ENCODE peak calls at places on chromosomes 5 and 9, in six cellular contexts. K, J, O, D, C and P are unnamed samples.

GRCh38 chr5:81552844-81553569 is 159.1 kb upstream of the ACOT12 start:
- DNase-seq in K (no peak), J (no peak), O (no peak), D (no peak), C (no peak), P (no peak)

GRCh38 chr9:119289740-119290139 is 79.5 kb downstream of the BRINP1 start:
- DNase-seq in K (no peak), J (peak), O (no peak), D (peak), C (peak), P (no peak)

GRCh38 chr9:126625329-126626116 is 11.8 kb downstream of the LMX1B start:
- DNase-seq in K (no peak), J (no peak), O (no peak), D (no peak), C (no peak), P (no peak)

GRCh38 chr5:136963521-136963920 is 535.6 kb downstream of the SPOCK1 start:
- DNase-seq in K (no peak), J (no peak), O (no peak), D (no peak), C (no peak), P (no peak)

GRCh38 chr9:103649086-103649485 is 445.0 kb upstream of the SMC2 start:
- DNase-seq in K (no peak), J (no peak), O (no peak), D (no peak), C (no peak), P (no peak)

GRCh38 chr5:39520232-39520572 is 95.4 kb upstream of the DAB2 start:
- DNase-seq in K (no peak), J (no peak), O (no peak), D (no peak), C (no peak), P (no peak)

GRCh38 chr9:35490155-35490909 is 421 bp downstream of the RUSC2 start:
- DNase-seq in K (no peak), J (no peak), O (peak), D (no peak), C (no peak), P (no peak)

GRCh38 chr5:68251386-68251785 is 35.8 kb downstream of the PIK3R1 start:
- DNase-seq in K (no peak), J (no peak), O (no peak), D (no peak), C (no peak), P (peak)

GRCh38 chr5:64612349-64612961 is 77.8 kb upstream of the SHISAL2B start:
- DNase-seq in K (no peak), J (peak), O (no peak), D (peak), C (no peak), P (no peak)

GRCh38 chr9:126068534-126069230 is 257.9 kb upstream of the MVB12B start:
- DNase-seq in K (no peak), J (no peak), O (no peak), D (no peak), C (no peak), P (no peak)

GRCh38 chr5:54309751-54310432 is 481 bp downstream of the ARL15 start:
- DNase-seq in K (peak), J (no peak), O (peak), D (no peak), C (no peak), P (peak)

GRCh38 chr5:83473344-83474169 is 2.0 kb downstream of the VCAN start:
- DNase-seq in K (peak), J (peak), O (peak), D (peak), C (peak), P (no peak)

GRCh38 chr9:135851748-135852147 is 55.6 kb downstream of the CAMSAP1 start:
- DNase-seq in K (no peak), J (no peak), O (no peak), D (no peak), C (no peak), P (no peak)

GRCh38 chr5:34499001-34499734 is 157.0 kb upstream of the RAI14 start:
- DNase-seq in K (no peak), J (peak), O (no peak), D (no peak), C (peak), P (no peak)

GRCh38 chr5:132260714-132261615 is 3.5 kb downstream of the PDLIM4 start:
- DNase-seq in K (peak), J (peak), O (no peak), D (no peak), C (peak), P (no peak)

GRCh38 chr9:136223871-136224640 is 19.1 kb upstream of the LHX3 start:
- DNase-seq in K (no peak), J (no peak), O (no peak), D (no peak), C (no peak), P (no peak)

GRCh38 chr9:93522736-93523135 is 53.6 kb upstream of the PHF2 start:
- DNase-seq in K (no peak), J (no peak), O (no peak), D (no peak), C (no peak), P (no peak)

GRCh38 chr9:18296702-18297531 is 177.0 kb upstream of the ADAMTSL1 start:
- DNase-seq in K (no peak), J (peak), O (no peak), D (no peak), C (no peak), P (no peak)

GRCh38 chr5:16750445-16750844 is 133.6 kb upstream of the RETREG1 start:
- DNase-seq in K (no peak), J (no peak), O (no peak), D (no peak), C (no peak), P (no peak)

GRCh38 chr9:82680179-82680935 is 382.6 kb downstream of the RASEF start:
- DNase-seq in K (no peak), J (no peak), O (no peak), D (no peak), C (no peak), P (no peak)

GRCh38 chr9:16396389-16396788 is 474.1 kb downstream of the BNC2 start:
- DNase-seq in K (no peak), J (no peak), O (no peak), D (no peak), C (no peak), P (no peak)

GRCh38 chr9:120893917-120894316 is 16.9 kb upstream of the PHF19 start:
- DNase-seq in K (no peak), J (no peak), O (no peak), D (no peak), C (no peak), P (no peak)

GRCh38 chr9:394347-395052 is 179.8 kb downstream of the DOCK8 start:
- DNase-seq in K (no peak), J (no peak), O (peak), D (no peak), C (no peak), P (no peak)

GRCh38 chr5:92758552-92758951 is 822.5 kb downstream of the NR2F1-AS1 start:
- DNase-seq in K (no peak), J (no peak), O (no peak), D (no peak), C (no peak), P (no peak)

GRCh38 chr5:1516615-1517601 is 6.9 kb downstream of the LPCAT1 start:
- DNase-seq in K (peak), J (no peak), O (no peak), D (no peak), C (no peak), P (no peak)